ENCODE peak calls at places on chromosomes 5 and 9, in nine cellular contexts. H is KBM-7, D is GM10248, X is posterior vena cava, E is EH, R is activated T-helper 1 cell treated with Interleukin-2 at 50 U/mL for 16 hours, V is neuronal stem cell, S is RPMI8226, K is A549. N is an unnamed sample.

GRCh38 chr9:880725-881124 is 39.2 kb downstream of the DMRT1 start:
- DNase-seq in H (no peak), D (no peak), X (no peak), E (no peak), R (no peak), V (no peak), S (no peak), K (no peak), N (no peak)

GRCh38 chr5:13276143-13276542 is 668.3 kb downstream of the DNAH5 start:
- DNase-seq in H (no peak), D (no peak), X (no peak), E (no peak), R (no peak), V (no peak), S (no peak), K (no peak), N (no peak)

GRCh38 chr5:1385395-1386273 is 40.7 kb upstream of the CLPTM1L start:
- DNase-seq in H (peak), D (peak), X (peak), E (peak), R (peak), V (peak), S (peak), K (peak), N (peak)

GRCh38 chr5:149153751-149154610 is 12.7 kb downstream of the ABLIM3 start:
- DNase-seq in H (no peak), D (no peak), X (no peak), E (peak), R (no peak), V (no peak), S (no peak), K (peak), N (no peak)

GRCh38 chr5:25862276-25862675 is 1176.1 kb downstream of the CDH9 start:
- DNase-seq in H (peak), D (no peak), X (no peak), E (no peak), R (no peak), V (no peak), S (peak), K (peak), N (no peak)

GRCh38 chr5:164235176-164235914 is 729.9 kb downstream of the MAT2B start:
- DNase-seq in H (peak), D (no peak), X (no peak), E (no peak), R (no peak), V (no peak), S (no peak), K (no peak), N (no peak)

GRCh38 chr9:97849980-97850379 is 3.0 kb upstream of the FOXE1 start:
- DNase-seq in H (no peak), D (no peak), X (no peak), E (no peak), R (no peak), V (no peak), S (no peak), K (no peak), N (no peak)

GRCh38 chr5:179153341-179153901 is 93.2 kb downstream of the ZNF354C start:
- DNase-seq in H (no peak), D (no peak), X (peak), E (no peak), R (no peak), V (no peak), S (no peak), K (no peak), N (no peak)

GRCh38 chr5:68288756-68289134 is 73.2 kb downstream of the PIK3R1 start:
- DNase-seq in H (no peak), D (no peak), X (no peak), E (no peak), R (no peak), V (no peak), S (peak), K (no peak), N (no peak)

GRCh38 chr9:96844040-96844439 is 10.3 kb downstream of the ZNF782 start:
- DNase-seq in H (no peak), D (no peak), X (no peak), E (no peak), R (no peak), V (no peak), S (no peak), K (no peak), N (no peak)

GRCh38 chr9:98370300-98370975 is 115.0 kb upstream of the TBC1D2 start:
- DNase-seq in H (no peak), D (peak), X (no peak), E (no peak), R (no peak), V (no peak), S (no peak), K (no peak), N (no peak)

GRCh38 chr5:1212271-1212670 is 10.9 kb downstream of the SLC6A19 start:
- DNase-seq in H (no peak), D (no peak), X (no peak), E (no peak), R (no peak), V (no peak), S (no peak), K (no peak), N (no peak)

N was measured in effector CD8-positive, alpha-beta T cell.